ENCODE peak calls at places on chromosomes 13 and 19, in seven cellular contexts. A is fibroblast of the conjunctiva; F is AG04450; K is progenitor cell of endocrine pancreas; P is activated CD4-positive, alpha-beta T cell treated with anti-CD3 and anti-CD28 coated beads, Interleukin-2, amount 50 U/mL, for 48 hours; D is activated CD4-positive, alpha-beta memory T cell treated with anti-CD3 and anti-CD28 coated beads, Interleukin-2, amount 10 ng/mL, durations not matched to agents 7 days and 5 days; H is left cardiac atrium. I is an unnamed sample.

GRCh38 chr13:51271528-51272070 is 49.4 kb downstream of the FAM124A start:
- DNase-seq in A (no peak), F (no peak), K (no peak), P (no peak), D (no peak), H (no peak), I (no peak)

GRCh38 chr19:38792250-38793111 is 3.5 kb downstream of the LGALS7B start:
- DNase-seq in A (no peak), F (no peak), K (no peak), P (peak), D (peak), H (peak), I (no peak)

GRCh38 chr19:5393088-5393487 is 52.5 kb upstream of the PTPRS start:
- DNase-seq in A (no peak), F (no peak), K (no peak), P (no peak), D (no peak), H (no peak), I (no peak)

GRCh38 chr19:46391296-46392251 is 21.8 kb downstream of the CCDC8 start:
- DNase-seq in A (no peak), F (no peak), K (no peak), P (no peak), D (no peak), H (no peak), I (no peak)

GRCh38 chr13:37295046-37295445 is 189.6 kb upstream of the CSNK1A1L start:
- DNase-seq in A (no peak), F (no peak), K (no peak), P (no peak), D (no peak), H (peak), I (peak)

GRCh38 chr19:46728693-46729339 is 11.9 kb upstream of the PRKD2 start:
- DNase-seq in A (peak), F (no peak), K (peak), P (peak), D (peak), H (peak), I (no peak)

GRCh38 chr13:73702419-73703071 is 431.7 kb downstream of the KLF12 start:
- DNase-seq in A (no peak), F (no peak), K (no peak), P (peak), D (peak), H (no peak), I (no peak)

GRCh38 chr13:73190477-73190876 is 131.7 kb downstream of the KLF5 start:
- DNase-seq in A (no peak), F (no peak), K (no peak), P (no peak), D (no peak), H (no peak), I (no peak)

GRCh38 chr13:72726721-72727416 is 560 bp downstream of the MZT1 start:
- DNase-seq in A (no peak), F (no peak), K (peak), P (peak), D (peak), H (peak), I (no peak)

GRCh38 chr19:58033741-58034475 is at the start of gene ZSCAN1:
- DNase-seq in A (peak), F (no peak), K (peak), P (no peak), D (no peak), H (peak), I (no peak)

GRCh38 chr19:6593651-6594416 is 2.9 kb upstream of the CD70 start:
- DNase-seq in A (no peak), F (no peak), K (no peak), P (no peak), D (no peak), H (no peak), I (no peak)

GRCh38 chr19:50633973-50634372 is 5.7 kb downstream of the SYT3 start:
- DNase-seq in A (no peak), F (no peak), K (no peak), P (no peak), D (no peak), H (no peak), I (no peak)

GRCh38 chr13:46170687-46171086 is 11.3 kb downstream of the LCP1 start:
- DNase-seq in A (no peak), F (no peak), K (no peak), P (no peak), D (no peak), H (no peak), I (no peak)

GRCh38 chr13:33677215-33677614 is 140.7 kb upstream of the RFC3 start:
- DNase-seq in A (no peak), F (no peak), K (no peak), P (no peak), D (no peak), H (no peak), I (no peak)

GRCh38 chr13:91955546-91956355 is 557.3 kb downstream of the GPC5 start:
- DNase-seq in A (no peak), F (no peak), K (no peak), P (no peak), D (no peak), H (no peak), I (no peak)

GRCh38 chr19:2064395-2064787 is 13.3 kb upstream of the MKNK2 start:
- DNase-seq in A (no peak), F (no peak), K (no peak), P (no peak), D (no peak), H (no peak), I (no peak)

GRCh38 chr13:32889986-32890565 is 126.1 kb upstream of the KL start:
- DNase-seq in A (no peak), F (no peak), K (no peak), P (no peak), D (no peak), H (no peak), I (no peak)

GRCh38 chr19:7647156-7647555 is 10.2 kb downstream of the STXBP2 start:
- DNase-seq in A (no peak), F (no peak), K (no peak), P (no peak), D (no peak), H (no peak), I (no peak)

GRCh38 chr13:39263033-39263432 is 224.8 kb downstream of the NHLRC3 start:
- DNase-seq in A (peak), F (no peak), K (peak), P (peak), D (peak), H (peak), I (no peak)

GRCh38 chr19:55488986-55489710 is 912 bp downstream of the SSC5D start:
- DNase-seq in A (no peak), F (no peak), K (no peak), P (no peak), D (no peak), H (peak), I (no peak)

GRCh38 chr19:9721861-9722260 is 46.7 kb downstream of the ZNF846 start:
- DNase-seq in A (no peak), F (no peak), K (no peak), P (no peak), D (no peak), H (no peak), I (no peak)

GRCh38 chr19:19460258-19460731 is 54.8 kb downstream of the GATAD2A start:
- DNase-seq in A (no peak), F (no peak), K (no peak), P (peak), D (peak), H (no peak), I (no peak)

GRCh38 chr19:1084024-1084868 is 10.9 kb downstream of the POLR2E start:
- DNase-seq in A (no peak), F (no peak), K (no peak), P (no peak), D (no peak), H (no peak), I (no peak)